ENCODE peak calls at places on chromosomes 11 and 22, in ten cellular contexts. J, N, Q, D, H, T, O, U, K and P are unnamed samples.

GRCh38 chr11:92211576-92212167 is 12.9 kb upstream of the FAT3 start:
- DNase-seq in J (no peak), N (no peak), Q (peak; percentile 2), D (peak; percentile 3), H (no peak), T (peak; percentile 46), O (no peak), U (no peak), K (no peak), P (peak; percentile 24)

GRCh38 chr22:42693055-42693762 is 27.5 kb downstream of the A4GALT start:
- DNase-seq in J (no peak), N (no peak), Q (no peak), D (no peak), H (no peak), T (no peak), O (no peak), U (no peak), K (no peak), P (no peak)

GRCh38 chr22:25882366-25882765 is 140.4 kb downstream of the MYO18B start:
- DNase-seq in J (no peak), N (no peak), Q (no peak), D (no peak), H (no peak), T (no peak), O (no peak), U (no peak), K (no peak), P (no peak)

GRCh38 chr22:35540600-35541253 is at the start of gene RASD2:
- DNase-seq in J (peak; percentile 51), N (peak; percentile 63), Q (no peak), D (no peak), H (no peak), T (peak; percentile 73), O (peak; percentile 35), U (peak; percentile 26), K (peak; percentile 16), P (peak; percentile 62)

GRCh38 chr11:131693756-131694155 is 323.3 kb downstream of the NTM start:
- DNase-seq in J (no peak), N (no peak), Q (no peak), D (no peak), H (no peak), T (no peak), O (peak; percentile 18), U (no peak), K (no peak), P (no peak)

GRCh38 chr22:38088723-38089473 is 4.9 kb upstream of the SLC16A8 start:
- DNase-seq in J (no peak), N (no peak), Q (no peak), D (no peak), H (no peak), T (peak; percentile 48), O (peak; percentile 33), U (no peak), K (no peak), P (no peak)

GRCh38 chr22:28538922-28539321 is 140.7 kb downstream of the TTC28 start:
- DNase-seq in J (no peak), N (no peak), Q (no peak), D (no peak), H (no peak), T (no peak), O (no peak), U (no peak), K (no peak), P (no peak)

GRCh38 chr11:125933030-125933813 is 12.6 kb upstream of the VSIG10L2 start:
- DNase-seq in J (no peak), N (no peak), Q (no peak), D (no peak), H (no peak), T (no peak), O (no peak), U (no peak), K (peak; percentile 28), P (no peak)

GRCh38 chr11:105538531-105538930 is 71.3 kb upstream of the GRIA4 start:
- DNase-seq in J (no peak), N (no peak), Q (no peak), D (no peak), H (no peak), T (no peak), O (no peak), U (no peak), K (no peak), P (no peak)

GRCh38 chr22:17974703-17975372 is 49.5 kb downstream of the MICAL3 start:
- DNase-seq in J (no peak), N (no peak), Q (no peak), D (no peak), H (no peak), T (no peak), O (peak; percentile 56), U (no peak), K (peak; percentile 73), P (no peak)

GRCh38 chr11:80155412-80156017 is 714.7 kb upstream of the TENM4 start:
- DNase-seq in J (no peak), N (no peak), Q (no peak), D (no peak), H (no peak), T (peak; percentile 76), O (peak; percentile 40), U (peak; percentile 52), K (peak; percentile 27), P (peak; percentile 40)